ENCODE peak calls at places on chromosome 22, in four cellular contexts. G is HL-60, H is GM12865, D is IMR-90. F is an unnamed sample.

GRCh38 chr22:29288837-29289236 is 17.6 kb upstream of the GAS2L1 start:
- DNase-seq in H (no peak), D (no peak), G (no peak), F (no peak)

GRCh38 chr22:43303166-43303565 is 40.0 kb downstream of the SCUBE1 start:
- DNase-seq in H (no peak), G (no peak), D (no peak), F (no peak)

GRCh38 chr22:31350410-31350863 is 4.3 kb upstream of the PATZ1 start:
- DNase-seq in H (no peak), G (no peak), D (no peak), F (no peak)

GRCh38 chr22:25663654-25664053 is 78.3 kb upstream of the MYO18B start:
- DNase-seq in G (no peak), D (no peak), H (no peak), F (no peak)

GRCh38 chr22:50173221-50173982 is 2.9 kb downstream of the PANX2 start:
- DNase-seq in D (no peak), G (no peak), H (peak), F (no peak)

GRCh38 chr22:46328797-46329196 is 6.7 kb upstream of the TRMU start:
- DNase-seq in H (no peak), G (no peak), D (no peak), F (no peak)

GRCh38 chr22:32311551-32312071 is 46.1 kb upstream of the RFPL3 start:
- DNase-seq in H (no peak), G (no peak), D (no peak), F (no peak)

GRCh38 chr22:33811686-33812085 is 108.6 kb downstream of the LARGE1 start:
- DNase-seq in G (no peak), D (peak), H (no peak), F (no peak)

GRCh38 chr22:44199164-44199563 is 18.4 kb downstream of the PARVG start:
- DNase-seq in G (no peak), H (no peak), D (no peak), F (no peak)

GRCh38 chr22:47238886-47239860 is 476.7 kb downstream of the TBC1D22A start:
- DNase-seq in D (no peak), H (no peak), G (no peak), F (no peak)

GRCh38 chr22:46906326-46907045 is 144.0 kb downstream of the TBC1D22A start:
- DNase-seq in G (no peak), D (no peak), H (no peak), F (no peak)

GRCh38 chr22:20550851-20551744 is 43.7 kb downstream of the MED15 start:
- DNase-seq in G (no peak), D (peak), H (peak), F (peak)

GRCh38 chr22:46072030-46072881 is 78.1 kb upstream of the PPARA start:
- DNase-seq in G (no peak), H (peak), D (peak), F (peak)

GRCh38 chr22:46982635-46983034 is 220.2 kb downstream of the TBC1D22A start:
- DNase-seq in D (no peak), G (no peak), H (no peak), F (no peak)

GRCh38 chr22:45754822-45755221 is 83.2 kb downstream of the ATXN10 start:
- DNase-seq in H (no peak), D (no peak), G (no peak), F (no peak)

GRCh38 chr22:42721045-42721434 is 370 bp upstream of the A4GALT start:
- DNase-seq in H (no peak), G (no peak), D (no peak), F (no peak)

GRCh38 chr22:40247976-40248375 is 70.3 kb downstream of the TNRC6B start:
- DNase-seq in H (no peak), G (no peak), D (no peak), F (peak)

DNA sequence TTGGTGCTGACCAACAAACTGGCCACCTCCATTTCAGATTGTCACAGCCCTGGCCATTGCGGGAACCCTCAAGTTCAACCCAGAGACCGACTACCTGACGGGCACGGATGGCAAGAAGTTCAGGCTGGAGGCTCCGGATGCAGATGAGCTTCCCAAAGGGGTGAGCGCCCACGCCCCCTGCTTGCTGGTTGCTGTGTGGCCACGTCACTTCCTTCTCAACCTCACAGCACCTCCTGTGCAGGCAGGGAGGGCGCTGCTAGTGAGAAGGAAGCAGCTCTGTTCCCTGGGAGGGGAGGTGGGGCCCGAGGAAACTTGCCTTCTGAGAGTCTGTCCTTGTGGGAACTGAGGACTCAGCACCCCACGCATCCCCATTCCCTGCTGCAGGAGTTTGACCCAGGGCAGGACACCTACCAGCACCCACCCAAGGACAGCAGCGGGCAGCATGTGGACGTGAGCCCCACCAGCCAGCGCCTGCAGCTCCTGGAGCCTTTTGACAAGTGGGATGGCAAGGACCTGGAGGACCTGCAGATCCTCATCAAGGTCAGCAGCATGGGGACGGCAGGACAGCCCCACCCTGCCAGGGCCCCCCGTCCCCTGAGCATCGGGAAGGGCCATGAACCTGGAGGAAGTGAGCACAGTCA is 19.3 kb downstream of the POLR3H start:
- DNase-seq in G (peak), H (peak), D (no peak), F (peak)
- TF ChIP-seq CTCF in G (no peak), H (no peak), D (no peak), F (no peak)

GRCh38 chr22:39185601-39186012 is 33.1 kb upstream of the CBX7 start:
- DNase-seq in D (peak), H (no peak), G (no peak), F (no peak)
- TF ChIP-seq CTCF in D (peak), H (no peak), G (no peak), F (no peak)

GRCh38 chr22:17748555-17749353 is 25.5 kb downstream of the BID start:
- DNase-seq in H (no peak), D (no peak), G (no peak), F (no peak)
- TF ChIP-seq CTCF in H (no peak), D (no peak), G (no peak), F (no peak)

DNA sequence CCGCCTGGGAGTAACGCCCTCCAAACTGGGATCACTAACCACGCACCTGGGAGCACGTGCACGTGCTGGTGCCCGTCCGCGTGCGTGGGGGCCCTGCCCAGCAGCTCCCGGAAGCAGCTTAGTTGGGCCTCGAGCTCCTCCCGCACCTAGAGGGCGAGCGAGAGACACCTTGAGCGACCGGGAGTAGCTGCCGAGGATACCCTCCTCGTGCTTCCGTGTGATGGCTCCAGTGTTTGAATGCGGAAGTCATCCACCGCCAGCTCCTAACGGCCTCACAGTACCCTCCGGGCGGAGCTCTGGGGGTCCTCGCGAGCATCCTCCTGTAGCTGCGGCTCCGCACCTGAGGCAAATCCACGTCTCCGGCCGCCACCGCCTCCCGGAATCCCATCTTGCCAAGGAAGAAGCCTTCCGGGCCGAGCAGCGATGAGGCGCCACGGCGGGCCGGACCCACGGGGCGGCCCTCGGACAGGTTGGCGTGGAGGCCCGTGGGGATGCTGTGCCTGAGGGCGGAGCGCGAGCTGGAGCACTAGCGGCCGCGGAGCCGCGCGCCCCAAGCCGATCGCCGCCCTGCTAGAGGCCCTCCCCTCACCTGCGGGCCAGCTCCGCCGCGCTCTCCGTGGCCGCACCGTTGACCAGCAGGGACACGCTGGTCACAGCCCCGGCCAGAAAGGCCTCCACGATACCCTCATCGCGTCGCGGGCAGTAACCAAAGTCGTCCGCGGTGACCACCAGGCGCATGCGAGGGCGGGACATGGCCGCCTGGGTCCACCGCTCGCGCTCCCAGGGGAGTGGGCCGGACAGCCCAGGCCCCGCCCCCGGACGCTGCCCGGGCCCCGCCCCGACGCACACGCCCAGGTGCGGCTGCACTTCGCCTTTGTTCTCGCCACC is at the start of gene YDJC:
- DNase-seq in D (peak), H (peak), G (peak), F (peak)
- TF ChIP-seq CTCF in D (peak), H (peak), G (peak), F (peak)

GRCh38 chr22:49046000-49046545 is 781.6 kb downstream of the BRD1 start:
- DNase-seq in H (no peak), D (no peak), G (no peak), F (no peak)

GRCh38 chr22:49047461-49047860 is 780.2 kb downstream of the BRD1 start:
- DNase-seq in H (no peak), G (no peak), D (peak), F (no peak)

GRCh38 chr22:49048591-49048990 is 779.1 kb downstream of the BRD1 start:
- DNase-seq in H (no peak), G (no peak), D (no peak), F (no peak)

GRCh38 chr22:49045276-49045675 is 782.4 kb downstream of the BRD1 start:
- DNase-seq in H (no peak), G (no peak), D (no peak), F (no peak)

GRCh38 chr22:49046546-49047305 is 780.9 kb downstream of the BRD1 start:
- DNase-seq in H (no peak), G (no peak), D (no peak), F (peak)
- TF ChIP-seq CTCF in H (no peak), G (peak), D (no peak), F (no peak)

F was measured in activated CD8-positive, alpha-beta T cell treated with anti-CD3 and anti-CD28 coated beads for 36 hours.